ENCODE peak calls at places on chromosomes 5 and 9, in four cellular contexts. One of them, this sample, is unnamed.

GRCh38 chr5:123538670-123539459 is 26.9 kb downstream of the CSNK1G3 start:
- DNase-seq in AG10803: peak; percentile 33
- DNase-seq in DND-41: no peak
- DNase-seq in neural crest cell: no peak
- DNase-seq in this sample: no peak

GRCh38 chr9:95724253-95724991 is 151.1 kb upstream of the ERCC6L2 start:
- DNase-seq in AG10803: no peak
- DNase-seq in DND-41: peak; percentile 82
- DNase-seq in neural crest cell: no peak
- DNase-seq in this sample: no peak

GRCh38 chr5:149954798-149955197 is 5.8 kb upstream of the SLC26A2 start:
- DNase-seq in AG10803: no peak
- DNase-seq in DND-41: no peak
- DNase-seq in neural crest cell: no peak
- DNase-seq in this sample: no peak

GRCh38 chr5:16160706-16161105 is 18.9 kb downstream of the MARCHF11 start:
- DNase-seq in AG10803: peak; percentile 71
- DNase-seq in DND-41: peak; percentile 49
- DNase-seq in neural crest cell: peak; percentile 18
- DNase-seq in this sample: no peak

GRCh38 chr9:34650816-34651215 is 1.2 kb upstream of the IL11RA start:
- DNase-seq in AG10803: no peak
- DNase-seq in DND-41: no peak
- DNase-seq in neural crest cell: no peak
- DNase-seq in this sample: no peak

GRCh38 chr5:67031689-67032088 is 164.9 kb downstream of the CD180 start:
- DNase-seq in AG10803: no peak
- DNase-seq in DND-41: no peak
- DNase-seq in neural crest cell: no peak
- DNase-seq in this sample: no peak

GRCh38 chr9:110321055-110321454 is 16.6 kb downstream of the TXNDC8 start:
- DNase-seq in AG10803: peak; percentile 30
- DNase-seq in DND-41: no peak
- DNase-seq in neural crest cell: no peak
- DNase-seq in this sample: no peak

GRCh38 chr9:77945798-77946197 is 85.8 kb downstream of the GNAQ start:
- DNase-seq in AG10803: peak; percentile 40
- DNase-seq in DND-41: no peak
- DNase-seq in neural crest cell: no peak
- DNase-seq in this sample: no peak

GRCh38 chr5:106962464-106963230 is 708.1 kb downstream of the EFNA5 start:
- DNase-seq in AG10803: no peak
- DNase-seq in DND-41: no peak
- DNase-seq in neural crest cell: no peak
- DNase-seq in this sample: no peak

GRCh38 chr5:110333384-110333783 is 393.1 kb downstream of the TMEM232 start:
- DNase-seq in AG10803: no peak
- DNase-seq in DND-41: no peak
- DNase-seq in neural crest cell: no peak
- DNase-seq in this sample: no peak

DNA sequence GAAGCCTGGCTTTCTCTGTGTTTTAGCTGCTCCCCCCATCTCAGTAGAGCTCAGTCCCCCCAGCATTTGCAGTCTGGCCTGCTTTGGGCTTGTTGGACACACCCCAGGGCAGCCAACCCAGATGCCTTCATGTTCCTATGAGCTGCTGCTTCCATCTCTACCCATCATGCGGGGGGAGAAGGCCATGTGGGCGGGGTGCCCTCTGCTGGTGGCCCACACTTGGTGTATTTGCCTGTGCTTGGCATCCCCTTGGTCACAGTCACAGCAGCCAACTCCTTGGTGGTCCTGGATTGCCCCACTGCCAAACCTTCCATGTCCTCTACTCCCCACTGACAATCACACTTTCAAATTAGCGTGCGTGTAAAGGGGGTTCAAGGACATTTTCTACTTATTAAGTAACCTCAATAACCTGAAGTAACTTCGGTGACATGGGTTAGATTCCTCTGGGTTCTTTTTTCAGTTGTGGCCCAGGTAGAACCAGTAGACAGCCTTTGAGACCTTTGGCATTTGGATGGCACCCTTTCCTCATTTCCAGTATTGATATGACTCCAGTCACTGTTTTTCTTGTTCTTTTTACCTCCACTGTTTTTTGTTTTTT is 42.8 kb downstream of the SNX30 start:
- DNase-seq in AG10803: peak; percentile 70
- DNase-seq in DND-41: peak; percentile 78
- DNase-seq in neural crest cell: peak; percentile 41
- DNase-seq in this sample: no peak
- TF ChIP-seq CTCF in AG10803: peak; percentile 82
- TF ChIP-seq CTCF in DND-41: peak; percentile 82
- TF ChIP-seq CTCF in neural crest cell: peak; percentile 56
- TF ChIP-seq CTCF in this sample: peak; percentile 74

GRCh38 chr5:139711852-139712171 is 63.7 kb downstream of the CXXC5 start:
- DNase-seq in AG10803: no peak
- DNase-seq in DND-41: no peak
- DNase-seq in neural crest cell: no peak
- DNase-seq in this sample: no peak

GRCh38 chr5:139709587-139710369 is 61.6 kb downstream of the CXXC5 start:
- DNase-seq in AG10803: no peak
- DNase-seq in DND-41: peak; percentile 97
- DNase-seq in neural crest cell: no peak
- DNase-seq in this sample: no peak

GRCh38 chr5:139710370-139711066 is 62.4 kb downstream of the CXXC5 start:
- DNase-seq in AG10803: peak; percentile 49
- DNase-seq in DND-41: peak; percentile 82
- DNase-seq in neural crest cell: no peak
- DNase-seq in this sample: no peak

GRCh38 chr5:139708877-139709586 is 60.9 kb downstream of the CXXC5 start:
- DNase-seq in AG10803: peak; percentile 76
- DNase-seq in DND-41: no peak
- DNase-seq in neural crest cell: peak; percentile 63
- DNase-seq in this sample: no peak

DNA sequence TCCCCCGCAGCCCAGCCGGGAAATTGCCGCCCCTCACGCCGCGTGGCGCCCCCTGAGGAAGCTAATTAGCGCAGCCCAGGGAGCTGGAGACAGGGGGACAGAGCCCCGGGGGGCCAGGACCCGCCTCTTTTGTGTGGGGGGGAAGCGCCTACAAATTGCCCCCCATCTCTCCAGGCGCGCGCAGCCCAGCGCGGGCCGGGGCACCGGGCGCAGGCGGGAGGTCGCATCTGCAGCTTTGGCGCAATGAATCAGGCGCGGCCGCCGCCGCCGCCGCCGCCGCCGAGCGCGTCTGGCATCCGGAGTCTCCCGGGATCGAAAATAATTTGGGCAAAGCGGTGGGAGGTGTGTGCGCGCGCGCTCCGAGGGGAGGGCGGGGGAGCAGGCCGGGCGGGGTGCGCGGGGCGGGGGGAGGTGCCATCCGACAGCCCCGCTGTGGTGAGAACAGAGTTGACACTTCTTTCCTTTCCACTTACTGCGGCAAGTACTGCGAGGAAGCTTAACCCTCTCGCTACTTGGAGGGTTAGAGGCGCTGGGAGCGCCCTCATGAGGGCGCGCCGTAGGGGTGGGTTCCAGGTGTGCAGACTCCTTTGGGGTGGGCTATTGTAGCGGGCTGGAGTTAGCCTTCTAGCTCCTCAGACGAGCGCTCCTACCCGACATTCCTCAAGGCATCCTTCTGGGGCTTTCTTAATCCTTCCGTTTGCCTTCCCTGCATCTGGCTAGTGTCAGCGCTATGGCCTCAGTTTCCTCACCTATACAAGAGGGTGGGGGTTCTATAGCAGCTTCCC is 63.1 kb downstream of the CXXC5 start:
- DNase-seq in AG10803: peak; percentile 29
- DNase-seq in DND-41: peak; percentile 92
- DNase-seq in neural crest cell: peak; percentile 56
- DNase-seq in this sample: no peak
- TF ChIP-seq CTCF in AG10803: peak; percentile 32
- TF ChIP-seq CTCF in DND-41: peak; percentile 79
- TF ChIP-seq CTCF in neural crest cell: peak; percentile 16
- TF ChIP-seq CTCF in this sample: peak; percentile 21

GRCh38 chr5:43110606-43111170 is 10.0 kb upstream of the ZNF131 start:
- DNase-seq in AG10803: no peak
- DNase-seq in DND-41: no peak
- DNase-seq in neural crest cell: no peak
- DNase-seq in this sample: no peak
- TF ChIP-seq CTCF in AG10803: peak; percentile 31
- TF ChIP-seq CTCF in DND-41: peak; percentile 58
- TF ChIP-seq CTCF in neural crest cell: peak; percentile 51
- TF ChIP-seq CTCF in this sample: peak; percentile 4

GRCh38 chr9:109129470-109130197 is 9.9 kb upstream of the TMEM245 start:
- DNase-seq in AG10803: no peak
- DNase-seq in DND-41: no peak
- DNase-seq in neural crest cell: no peak
- DNase-seq in this sample: no peak
- TF ChIP-seq CTCF in AG10803: no peak
- TF ChIP-seq CTCF in DND-41: no peak
- TF ChIP-seq CTCF in neural crest cell: no peak
- TF ChIP-seq CTCF in this sample: no peak

DNA sequence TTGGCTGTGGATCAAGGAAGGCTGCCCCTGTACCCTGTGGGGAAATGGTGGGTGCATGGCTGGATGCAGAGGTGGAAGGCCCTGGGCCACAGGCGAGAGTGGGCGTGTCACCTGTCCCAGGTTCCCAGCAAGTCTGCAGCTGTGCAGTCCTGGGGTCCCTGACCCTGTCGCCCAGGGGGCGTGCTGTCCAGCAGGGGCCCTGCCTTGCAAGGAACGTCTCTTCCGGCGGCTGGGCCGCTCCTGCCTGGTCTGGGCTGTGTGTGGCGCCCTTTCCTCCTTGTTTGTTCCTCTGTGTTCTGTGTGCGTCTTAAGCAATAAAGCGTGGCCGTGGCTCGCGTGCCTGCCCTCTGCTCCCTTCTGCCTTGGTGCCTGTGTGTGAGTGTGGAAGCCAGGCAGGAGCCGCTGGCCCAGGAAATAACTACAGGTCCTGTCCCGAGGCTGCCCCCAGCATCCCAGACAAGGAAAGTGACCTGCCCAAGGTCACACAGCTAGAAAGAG is 8.4 kb downstream of the SLC2A6 start:
- DNase-seq in AG10803: no peak
- DNase-seq in DND-41: no peak
- DNase-seq in neural crest cell: no peak
- DNase-seq in this sample: no peak
- TF ChIP-seq CTCF in AG10803: no peak
- TF ChIP-seq CTCF in DND-41: no peak
- TF ChIP-seq CTCF in neural crest cell: no peak
- TF ChIP-seq CTCF in this sample: no peak

DNA sequence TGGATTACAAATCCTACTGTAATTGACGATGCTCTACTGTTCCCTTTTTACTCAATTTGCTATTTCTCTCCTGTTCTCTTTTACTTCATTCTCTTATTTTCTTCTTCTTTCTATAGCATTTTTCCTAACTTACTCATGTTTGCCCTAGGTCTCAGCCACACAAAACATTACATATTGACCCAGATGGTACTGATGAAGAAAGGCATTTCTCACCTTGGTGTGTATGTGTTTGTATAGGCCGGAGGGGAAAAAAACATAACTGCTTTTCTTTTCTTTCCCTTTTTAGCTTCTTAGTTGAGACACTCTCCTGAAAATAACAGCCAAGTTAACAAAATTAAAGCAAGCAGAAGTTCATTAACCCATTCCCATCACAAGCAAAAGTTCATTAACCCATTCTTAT is 1019.8 kb upstream of the CDH18 start:
- DNase-seq in AG10803: no peak
- DNase-seq in DND-41: no peak
- DNase-seq in neural crest cell: no peak
- DNase-seq in this sample: no peak
- TF ChIP-seq CTCF in AG10803: no peak
- TF ChIP-seq CTCF in DND-41: no peak
- TF ChIP-seq CTCF in neural crest cell: no peak
- TF ChIP-seq CTCF in this sample: no peak

GRCh38 chr5:145347026-145347616 is 488.0 kb downstream of the PRELID2 start:
- DNase-seq in AG10803: peak; percentile 59
- DNase-seq in DND-41: no peak
- DNase-seq in neural crest cell: peak; percentile 13
- DNase-seq in this sample: no peak
- TF ChIP-seq CTCF in AG10803: peak; percentile 78
- TF ChIP-seq CTCF in DND-41: peak; percentile 31
- TF ChIP-seq CTCF in neural crest cell: peak; percentile 71
- TF ChIP-seq CTCF in this sample: peak; percentile 53

GRCh38 chr9:122562134-122562760 is 9.3 kb downstream of the OR1N2 start:
- DNase-seq in AG10803: no peak
- DNase-seq in DND-41: peak; percentile 12
- DNase-seq in neural crest cell: no peak
- DNase-seq in this sample: no peak
- TF ChIP-seq CTCF in AG10803: no peak
- TF ChIP-seq CTCF in DND-41: no peak
- TF ChIP-seq CTCF in neural crest cell: no peak
- TF ChIP-seq CTCF in this sample: no peak